ENCODE peak calls at places on chromosomes 12 and 14, in ten cellular contexts. U, T, D, Z, R, S, Y, I, L and V are unnamed samples.
A peak's percentile ranks its signal among the peaks of the same experiment; 100 is the strongest.

GRCh38 chr14:94331462-94331861 is 8.3 kb upstream of the SERPINA6 start:
- DNase-seq in D (no peak), T (no peak), S (no peak), Y (no peak), L (no peak), I (no peak), Z (no peak), R (no peak), U (no peak), V (no peak)

GRCh38 chr12:3698218-3698974 is 54.5 kb downstream of the CRACR2A start:
- DNase-seq in R (no peak), I (no peak), Y (no peak), U (peak; percentile 48), T (no peak), L (no peak), Z (no peak), D (no peak), S (no peak), V (no peak)

GRCh38 chr14:63852817-63853730 is at the start of gene SYNE2:
- DNase-seq in I (peak; percentile 83), L (peak; percentile 85), S (peak; percentile 82), D (peak; percentile 82), Y (peak; percentile 83), R (peak; percentile 88), U (peak; percentile 93), Z (peak; percentile 81), T (peak; percentile 67), V (no peak)

GRCh38 chr14:94542111-94542810 is 19.0 kb upstream of the SERPINA4 start:
- DNase-seq in S (no peak), U (no peak), L (no peak), D (no peak), I (no peak), R (no peak), T (no peak), Z (no peak), Y (no peak), V (no peak)

GRCh38 chr12:107448198-107448597 is 237.4 kb upstream of the PWP1 start:
- DNase-seq in S (no peak), T (no peak), U (peak; percentile 40), I (no peak), L (no peak), Z (no peak), R (peak; percentile 80), D (no peak), Y (no peak), V (no peak)

GRCh38 chr14:97028382-97028781 is 231.2 kb downstream of the VRK1 start:
- DNase-seq in T (no peak), I (no peak), S (no peak), U (no peak), Z (no peak), D (no peak), L (no peak), R (no peak), Y (no peak), V (no peak)

GRCh38 chr12:115060477-115061168 is 376.6 kb upstream of the TBX3 start:
- DNase-seq in U (no peak), Z (no peak), S (no peak), D (no peak), Y (no peak), R (no peak), T (no peak), L (no peak), I (no peak), V (no peak)

GRCh38 chr12:30822385-30823139 is 67.8 kb upstream of the CAPRIN2 start:
- DNase-seq in R (peak; percentile 72), U (peak; percentile 33), Z (peak; percentile 84), L (peak; percentile 79), T (peak; percentile 45), Y (peak; percentile 63), D (peak; percentile 68), S (peak; percentile 52), I (peak; percentile 76), V (no peak)

GRCh38 chr14:36515105-36515593 is 4.9 kb downstream of the NKX2-1 start:
- DNase-seq in L (no peak), T (no peak), D (no peak), R (peak; percentile 75), U (peak; percentile 13), S (no peak), Z (no peak), I (no peak), Y (no peak), V (no peak)

GRCh38 chr12:15754233-15754632 is 35.0 kb downstream of the EPS8 start:
- DNase-seq in S (no peak), Z (no peak), L (no peak), I (no peak), D (no peak), R (no peak), U (no peak), Y (no peak), T (peak; percentile 51), V (no peak)

GRCh38 chr14:75310295-75311059 is 31.8 kb downstream of the FOS start:
- DNase-seq in L (peak; percentile 74), T (peak; percentile 90), I (peak; percentile 85), D (peak; percentile 89), U (peak; percentile 82), Y (peak; percentile 92), R (peak; percentile 93), Z (peak; percentile 92), S (peak; percentile 46), V (no peak)

GRCh38 chr14:23569443-23570151 is 2.0 kb upstream of the AP1G2 start:
- DNase-seq in I (no peak), T (peak; percentile 15), Z (no peak), S (no peak), D (no peak), Y (no peak), L (no peak), U (peak; percentile 72), R (peak; percentile 90), V (no peak)

GRCh38 chr12:109920266-109920780 is 20.2 kb downstream of the TCHP start:
- DNase-seq in R (peak; percentile 36), D (no peak), U (no peak), L (no peak), I (no peak), T (no peak), Z (no peak), Y (no peak), S (no peak), V (no peak)

DNA sequence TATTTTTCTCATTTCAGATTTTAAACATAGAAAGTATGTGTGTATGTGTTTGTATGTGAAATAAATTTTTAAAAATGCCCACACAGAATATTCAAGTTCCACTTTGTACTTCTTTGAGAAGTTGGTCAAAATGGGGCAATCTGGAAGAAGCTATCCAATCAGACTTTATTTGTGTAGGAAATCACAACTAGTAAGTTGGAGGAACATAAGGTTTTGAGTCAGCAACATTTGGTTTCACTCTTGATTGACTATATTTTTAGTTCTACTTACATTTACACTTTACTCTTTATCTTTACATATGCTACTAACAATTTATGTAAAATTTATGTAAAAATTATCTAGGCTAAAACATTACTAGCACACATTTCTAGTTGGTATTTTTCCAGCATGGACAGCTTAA is 128.1 kb downstream of the ATXN7L3B start:
- DNase-seq in Y (no peak), L (no peak), R (no peak), Z (no peak), S (no peak), I (no peak), T (no peak), D (no peak), U (no peak), V (no peak)
- H3K4me3 ChIP-seq in Y (no peak overlapping the region), L (no peak overlapping the region), R (no peak overlapping the region), Z (no peak overlapping the region), S (no peak overlapping the region), I (no peak overlapping the region), T (no peak overlapping the region), D (no peak overlapping the region), U (no peak overlapping the region), V (no peak overlapping the region)

GRCh38 chr12:42426733-42427132 is 100.8 kb downstream of the PPHLN1 start:
- DNase-seq in R (peak; percentile 60), Y (no peak), T (no peak), I (peak; percentile 51), S (peak; percentile 21), U (no peak), Z (no peak), D (no peak), L (no peak), V (no peak)
- H3K4me1 ChIP-seq in R (peaks cover 12% of the 10 kb centered on the region), Y (peaks cover 18% of the 10 kb centered on the region), T (no peaks in the 10 kb centered on the region), I (peaks cover 8% of the 10 kb centered on the region), S (peaks cover 22% of the 10 kb centered on the region), U (peaks cover 12% of the 10 kb centered on the region), Z (peaks cover 6% of the 10 kb centered on the region), D (peaks cover 17% of the 10 kb centered on the region), L (no peaks in the 10 kb centered on the region), V (no peaks in the 10 kb centered on the region)

GRCh38 chr14:50714452-50715073 is 46.5 kb upstream of the SAV1 start:
- DNase-seq in R (peak; percentile 61), U (peak; percentile 29), Z (no peak), D (no peak), L (no peak), I (no peak), Y (no peak), T (no peak), S (no peak), V (no peak)
- TF ChIP-seq CTCF in R (peak; percentile 67), U (peak; percentile 68), Z (no peak), D (peak; percentile 56), L (peak; percentile 28), I (peak; percentile 42), Y (peak; percentile 39), T (peak; percentile 43), S (peak; percentile 26), V (peak; percentile 34)

DNA sequence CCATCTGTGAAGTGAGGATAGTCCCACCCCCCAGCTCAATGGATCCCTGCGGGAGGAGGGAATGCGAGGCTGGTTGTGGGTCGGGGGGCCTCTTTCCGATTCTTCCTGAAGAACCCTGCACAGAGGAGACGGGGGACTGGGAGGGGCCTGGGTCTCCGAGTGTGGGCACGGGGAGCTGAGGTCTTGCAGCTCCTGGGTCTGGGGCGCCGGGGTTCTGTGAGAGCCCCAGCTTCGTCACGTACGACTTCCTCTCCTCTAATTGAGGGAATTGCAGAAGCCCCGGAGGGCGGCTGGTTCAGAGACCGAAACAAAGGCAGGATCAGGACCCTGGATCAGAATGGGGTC is 66.6 kb downstream of the DIO3 start:
- DNase-seq in S (no peak), Y (no peak), L (peak; percentile 25), R (no peak), D (no peak), T (no peak), Z (no peak), I (no peak), U (peak; percentile 50), V (no peak)
- H3K4me3 ChIP-seq in S (no peak overlapping the region), Y (peak overlapping the region; percentile 41), L (no peak overlapping the region), R (no peak overlapping the region), D (peak overlapping the region; percentile 46), T (no peak overlapping the region), Z (peak overlapping the region; percentile 28), I (peak overlapping the region; percentile 27), U (no peak overlapping the region), V (peak overlapping the region; percentile 53)

DNA sequence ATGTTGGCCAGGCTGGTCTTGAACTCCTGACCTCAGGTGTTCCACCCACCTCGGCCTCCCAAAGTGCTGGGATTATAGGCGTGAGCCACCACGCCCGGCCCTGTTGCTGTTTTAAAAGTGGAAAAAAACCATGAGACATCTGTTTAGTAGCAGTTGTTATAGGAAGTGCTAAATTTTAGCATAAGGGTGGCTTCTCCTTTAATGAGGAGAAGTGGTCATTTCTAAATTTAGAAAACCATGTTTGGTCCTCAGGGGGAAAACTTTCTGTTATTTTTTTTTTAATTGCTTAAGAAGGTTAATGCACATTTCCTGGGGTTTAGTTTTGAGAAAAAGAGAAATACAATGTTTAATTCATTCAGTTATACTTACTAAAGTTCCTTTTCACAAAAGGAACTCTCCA is 102.1 kb downstream of the MYRFL start:
- DNase-seq in R (no peak), Y (no peak), S (no peak), I (no peak), T (no peak), Z (no peak), U (no peak), D (no peak), L (no peak), V (no peak)
- H3K4me1 ChIP-seq in R (peaks cover 31% of the 10 kb centered on the region), Y (no peaks in the 10 kb centered on the region), S (no peaks in the 10 kb centered on the region), I (no peaks in the 10 kb centered on the region), T (no peaks in the 10 kb centered on the region), Z (no peaks in the 10 kb centered on the region), U (no peaks in the 10 kb centered on the region), D (no peaks in the 10 kb centered on the region), L (no peaks in the 10 kb centered on the region), V (no peaks in the 10 kb centered on the region)

GRCh38 chr12:130703733-130704375 is 12.2 kb downstream of the RIMBP2 start:
- DNase-seq in Z (peak; percentile 44), S (no peak), T (no peak), R (no peak), U (peak; percentile 75), D (no peak), L (no peak), Y (no peak), I (no peak), V (no peak)
- TF ChIP-seq CTCF in Z (no peak), S (no peak), T (no peak), R (no peak), U (no peak), D (no peak), L (no peak), Y (no peak), I (no peak), V (no peak)